ENCODE peak calls at places on chromosome 5, in five cellular contexts. One of them, this sample, is unnamed. For H3K4me1, the result is how much of the 10 kb centered on the place peaks cover.

GRCh38 chr5:138157626-138158025 is 18.4 kb upstream of the NME5 start:
- DNase-seq in IMR-90: no peak
- DNase-seq in H1: no peak
- DNase-seq in mesenchymal stem cell: no peak
- DNase-seq in H9: no peak
- DNase-seq in this sample: no peak

GRCh38 chr5:72925336-72926010 is 30.4 kb upstream of the FCHO2 start:
- DNase-seq in IMR-90: no peak
- DNase-seq in H1: no peak
- DNase-seq in mesenchymal stem cell: no peak
- DNase-seq in H9: no peak
- DNase-seq in this sample: no peak

GRCh38 chr5:146068136-146068717 is 37.1 kb downstream of the PLAC8L1 start:
- DNase-seq in IMR-90: no peak
- DNase-seq in H1: no peak
- DNase-seq in mesenchymal stem cell: no peak
- DNase-seq in H9: no peak
- DNase-seq in this sample: no peak

GRCh38 chr5:105101597-105101996 is 1539.0 kb upstream of the NUDT12 start:
- DNase-seq in IMR-90: no peak
- DNase-seq in H1: no peak
- DNase-seq in mesenchymal stem cell: peak
- DNase-seq in H9: no peak
- DNase-seq in this sample: no peak

GRCh38 chr5:10030219-10030831 is 219.4 kb downstream of the ATPSCKMT start:
- DNase-seq in IMR-90: peak
- DNase-seq in H1: no peak
- DNase-seq in mesenchymal stem cell: peak
- DNase-seq in H9: peak
- DNase-seq in this sample: peak

GRCh38 chr5:75710630-75711029 is 6.6 kb downstream of the POC5 start:
- DNase-seq in IMR-90: no peak
- DNase-seq in H1: no peak
- DNase-seq in mesenchymal stem cell: no peak
- DNase-seq in H9: no peak
- DNase-seq in this sample: no peak

GRCh38 chr5:52922384-52922783 is 66.8 kb upstream of the ITGA2 start:
- DNase-seq in IMR-90: peak
- DNase-seq in H1: peak
- DNase-seq in mesenchymal stem cell: peak
- DNase-seq in H9: peak
- DNase-seq in this sample: no peak

GRCh38 chr5:146906803-146907202 is 28.2 kb upstream of the PPP2R2B start:
- DNase-seq in IMR-90: no peak
- DNase-seq in H1: peak
- DNase-seq in mesenchymal stem cell: no peak
- DNase-seq in H9: peak
- DNase-seq in this sample: no peak

GRCh38 chr5:172235827-172236749 is 42.1 kb downstream of the EFCAB9 start:
- DNase-seq in IMR-90: peak
- DNase-seq in H1: no peak
- DNase-seq in mesenchymal stem cell: no peak
- DNase-seq in H9: no peak
- DNase-seq in this sample: no peak

GRCh38 chr5:61333351-61334223 is 1.5 kb downstream of the ZSWIM6 start:
- DNase-seq in IMR-90: no peak
- DNase-seq in H1: no peak
- DNase-seq in mesenchymal stem cell: peak
- DNase-seq in H9: no peak
- DNase-seq in this sample: peak

DNA sequence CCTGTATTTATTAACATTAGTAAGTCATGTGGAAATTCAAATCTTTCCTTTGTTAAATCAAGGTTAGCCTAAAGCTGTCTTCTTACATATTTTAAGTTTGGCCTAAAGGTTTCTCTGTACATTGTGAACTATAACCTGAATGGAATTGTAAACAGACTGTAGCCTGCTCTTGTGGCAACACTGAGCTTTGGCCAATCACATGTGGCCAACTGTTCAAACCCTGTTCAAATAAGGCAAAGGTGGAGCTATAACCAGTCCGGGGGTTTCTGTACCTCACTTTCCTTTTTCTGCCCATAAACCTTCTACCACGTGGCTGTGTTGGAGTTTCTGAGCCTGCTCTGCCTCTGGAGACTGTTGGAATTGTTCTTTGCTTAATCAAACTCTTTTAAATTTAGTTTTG is 3.3 kb upstream of the HAPLN1 start:
- DNase-seq in IMR-90: no peak
- DNase-seq in H1: no peak
- DNase-seq in mesenchymal stem cell: no peak
- DNase-seq in H9: no peak
- DNase-seq in this sample: no peak
- H4K8ac ChIP-seq in IMR-90: no peak
- H4K8ac ChIP-seq in H1: no peak
- H4K8ac ChIP-seq in mesenchymal stem cell: peak
- H4K8ac ChIP-seq in H9: no peak
- H4K8ac ChIP-seq in this sample: no peak

GRCh38 chr5:78591227-78591626 is 57.3 kb downstream of the LHFPL2 start:
- DNase-seq in IMR-90: peak
- DNase-seq in H1: no peak
- DNase-seq in mesenchymal stem cell: peak
- DNase-seq in H9: no peak
- DNase-seq in this sample: no peak
- H3K4me1 ChIP-seq in IMR-90: under half
- H3K4me1 ChIP-seq in H1: under half
- H3K4me1 ChIP-seq in mesenchymal stem cell: under half
- H3K4me1 ChIP-seq in H9: under half
- H3K4me1 ChIP-seq in this sample: under half

GRCh38 chr5:113177225-113177624 is 200.6 kb downstream of the DCP2 start:
- DNase-seq in IMR-90: no peak
- DNase-seq in H1: no peak
- DNase-seq in mesenchymal stem cell: no peak
- DNase-seq in H9: no peak
- DNase-seq in this sample: no peak

GRCh38 chr5:113178073-113178779 is 201.6 kb downstream of the DCP2 start:
- DNase-seq in IMR-90: no peak
- DNase-seq in H1: no peak
- DNase-seq in mesenchymal stem cell: no peak
- DNase-seq in H9: no peak
- DNase-seq in this sample: no peak

GRCh38 chr5:113179156-113179555 is 202.6 kb downstream of the DCP2 start:
- DNase-seq in IMR-90: no peak
- DNase-seq in H1: no peak
- DNase-seq in mesenchymal stem cell: no peak
- DNase-seq in H9: no peak
- DNase-seq in this sample: no peak

GRCh38 chr5:113176196-113176595 is 199.6 kb downstream of the DCP2 start:
- DNase-seq in IMR-90: no peak
- DNase-seq in H1: no peak
- DNase-seq in mesenchymal stem cell: no peak
- DNase-seq in H9: no peak
- DNase-seq in this sample: no peak

DNA sequence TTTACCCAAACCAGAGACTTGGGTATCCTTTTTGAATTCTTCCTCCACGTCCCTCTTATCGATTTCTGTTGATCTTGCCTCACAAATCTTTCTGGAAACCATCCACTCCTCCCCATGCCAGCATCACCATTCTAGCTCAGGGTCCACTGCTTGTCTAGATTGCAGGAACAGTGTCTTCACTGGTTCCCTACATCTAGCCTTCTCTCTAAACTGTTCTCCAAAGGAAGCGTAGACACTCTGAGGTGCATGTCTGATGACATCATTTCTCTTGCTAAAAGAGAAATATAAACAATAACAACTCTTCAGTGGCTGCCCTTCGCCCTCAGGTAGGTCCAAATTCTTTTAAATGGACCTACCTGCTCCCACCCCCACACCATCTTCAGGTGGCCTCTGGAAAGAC is 200.1 kb downstream of the DCP2 start:
- DNase-seq in IMR-90: no peak
- DNase-seq in H1: no peak
- DNase-seq in mesenchymal stem cell: no peak
- DNase-seq in H9: no peak
- DNase-seq in this sample: no peak
- H4K91ac ChIP-seq in IMR-90: no peak
- H4K91ac ChIP-seq in H1: no peak
- H4K91ac ChIP-seq in mesenchymal stem cell: no peak
- H4K91ac ChIP-seq in H9: no peak
- H4K91ac ChIP-seq in this sample: no peak

DNA sequence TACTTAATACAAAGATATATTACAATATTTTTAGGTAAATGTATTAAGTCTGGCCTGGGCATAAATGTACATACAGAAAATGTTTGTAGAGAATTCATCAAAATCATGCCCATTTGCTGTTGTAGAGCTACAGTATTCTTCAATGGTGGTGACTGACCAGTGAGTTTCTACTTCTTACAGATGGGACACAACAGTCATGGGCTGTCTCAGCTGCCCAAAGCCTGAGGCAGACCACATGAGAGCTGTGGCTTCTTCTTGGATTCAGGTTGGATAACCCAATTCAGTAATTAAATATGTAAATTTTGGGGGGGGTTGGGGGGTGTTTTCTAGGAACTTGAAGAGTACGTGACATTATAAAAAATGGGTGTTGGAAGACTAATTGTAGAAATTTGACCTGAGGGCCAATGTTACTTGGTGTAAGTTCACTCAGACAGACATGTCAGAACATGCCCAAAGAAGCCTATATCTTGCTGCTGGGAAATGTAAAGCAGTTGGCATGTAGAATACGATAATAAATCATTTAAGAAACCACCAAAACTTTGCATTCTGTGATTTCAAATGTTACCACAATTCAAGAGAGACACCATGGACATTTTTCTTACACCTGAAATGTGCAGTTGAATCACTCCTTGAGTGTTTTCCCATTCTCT is 17.9 kb downstream of the STARD4 start:
- DNase-seq in IMR-90: peak
- DNase-seq in H1: no peak
- DNase-seq in mesenchymal stem cell: no peak
- DNase-seq in H9: no peak
- DNase-seq in this sample: no peak
- H4K8ac ChIP-seq in IMR-90: peak
- H4K8ac ChIP-seq in H1: no peak
- H4K8ac ChIP-seq in mesenchymal stem cell: peak
- H4K8ac ChIP-seq in H9: no peak
- H4K8ac ChIP-seq in this sample: no peak

GRCh38 chr5:163508753-163509152 is 3.3 kb downstream of the MAT2B start:
- DNase-seq in IMR-90: no peak
- DNase-seq in H1: no peak
- DNase-seq in mesenchymal stem cell: no peak
- DNase-seq in H9: no peak
- DNase-seq in this sample: no peak

GRCh38 chr5:163504091-163504931 is 1.1 kb upstream of the MAT2B start:
- DNase-seq in IMR-90: peak
- DNase-seq in H1: no peak
- DNase-seq in mesenchymal stem cell: peak
- DNase-seq in H9: no peak
- DNase-seq in this sample: peak

GRCh38 chr5:163505475-163506457 is at the start of gene MAT2B:
- DNase-seq in IMR-90: peak
- DNase-seq in H1: peak
- DNase-seq in mesenchymal stem cell: peak
- DNase-seq in H9: peak
- DNase-seq in this sample: peak

GRCh38 chr5:163505049-163505474 is 357 bp upstream of the MAT2B start:
- DNase-seq in IMR-90: no peak
- DNase-seq in H1: no peak
- DNase-seq in mesenchymal stem cell: no peak
- DNase-seq in H9: no peak
- DNase-seq in this sample: no peak

GRCh38 chr5:163506726-163507125 is 1.3 kb downstream of the MAT2B start:
- DNase-seq in IMR-90: peak
- DNase-seq in H1: no peak
- DNase-seq in mesenchymal stem cell: peak
- DNase-seq in H9: no peak
- DNase-seq in this sample: no peak
- H3K4me1 ChIP-seq in IMR-90: under half
- H3K4me1 ChIP-seq in H1: under half
- H3K4me1 ChIP-seq in mesenchymal stem cell: under half
- H3K4me1 ChIP-seq in H9: under half
- H3K4me1 ChIP-seq in this sample: under half

GRCh38 chr5:121704291-121704690 is 147.4 kb upstream of the FTMT start:
- DNase-seq in IMR-90: no peak
- DNase-seq in H1: no peak
- DNase-seq in mesenchymal stem cell: no peak
- DNase-seq in H9: no peak
- DNase-seq in this sample: no peak

GRCh38 chr5:121707196-121707595 is 144.5 kb upstream of the FTMT start:
- DNase-seq in IMR-90: no peak
- DNase-seq in H1: no peak
- DNase-seq in mesenchymal stem cell: no peak
- DNase-seq in H9: no peak
- DNase-seq in this sample: no peak

GRCh38 chr5:121698690-121699089 is 153.0 kb upstream of the FTMT start:
- DNase-seq in IMR-90: no peak
- DNase-seq in H1: no peak
- DNase-seq in mesenchymal stem cell: peak
- DNase-seq in H9: no peak
- DNase-seq in this sample: no peak

GRCh38 chr5:121702783-121703182 is 148.9 kb upstream of the FTMT start:
- DNase-seq in IMR-90: no peak
- DNase-seq in H1: no peak
- DNase-seq in mesenchymal stem cell: no peak
- DNase-seq in H9: no peak
- DNase-seq in this sample: no peak
- H4K91ac ChIP-seq in IMR-90: no peak
- H4K91ac ChIP-seq in H1: no peak
- H4K91ac ChIP-seq in mesenchymal stem cell: no peak
- H4K91ac ChIP-seq in H9: no peak
- H4K91ac ChIP-seq in this sample: no peak